ENCODE peak calls at places on chromosomes 12 and 14, in four cellular contexts. T is GM12878, D is mammary epithelial cell, X is fibroblast of lung. C is an unnamed sample.
A peak's percentile ranks its signal among the peaks of the same experiment; 100 is the strongest.

GRCh38 chr12:29695026-29695425 is 88.7 kb downstream of the TMTC1 start:
- DNase-seq in T (no peak), D (no peak), X (no peak), C (peak; percentile 19)

GRCh38 chr12:64900540-64900939 is 76.1 kb downstream of the TBC1D30 start:
- DNase-seq in T (no peak), D (peak; percentile 31), X (peak; percentile 64), C (peak; percentile 78)

GRCh38 chr12:9717070-9717925 is 15.6 kb downstream of the CLECL1 start:
- DNase-seq in T (no peak), D (no peak), X (no peak), C (no peak)

GRCh38 chr12:108582981-108583770 is 14.7 kb downstream of the TMEM119 start:
- DNase-seq in T (no peak), D (no peak), X (no peak), C (no peak)

GRCh38 chr12:103956515-103957027 is 9.1 kb upstream of the TDG start:
- DNase-seq in T (no peak), D (no peak), X (no peak), C (no peak)

GRCh38 chr12:100211698-100212097 is 11.1 kb downstream of the ACTR6 start:
- DNase-seq in T (no peak), D (no peak), X (no peak), C (no peak)

GRCh38 chr14:105384041-105384557 is 14.2 kb upstream of the TEX22 start:
- DNase-seq in T (no peak), D (no peak), X (no peak), C (no peak)

GRCh38 chr14:93281937-93282336 is 50.9 kb downstream of the BTBD7 start:
- DNase-seq in T (no peak), D (no peak), X (no peak), C (no peak)

GRCh38 chr14:86574026-86574777 is 1044.3 kb downstream of the FLRT2 start:
- DNase-seq in T (no peak), D (no peak), X (peak; percentile 20), C (no peak)

GRCh38 chr12:120252071-120252906 is 13.2 kb downstream of the PXN start:
- DNase-seq in T (no peak), D (no peak), X (no peak), C (no peak)

GRCh38 chr14:100295376-100296105 is 10.7 kb downstream of the SLC25A29 start:
- DNase-seq in T (no peak), D (no peak), X (no peak), C (no peak)

GRCh38 chr12:54017027-54017788 is 8.4 kb downstream of the HOXC8 start:
- DNase-seq in T (no peak), D (peak; percentile 37), X (no peak), C (peak; percentile 71)

GRCh38 chr14:31261859-31262739 is 54.5 kb upstream of the HECTD1 start:
- DNase-seq in T (peak; percentile 37), D (no peak), X (peak; percentile 73), C (peak; percentile 82)

GRCh38 chr14:41749425-41749824 is 142.7 kb downstream of the LRFN5 start:
- DNase-seq in T (no peak), D (no peak), X (peak; percentile 40), C (peak; percentile 64)

GRCh38 chr14:63993992-63994391 is 141.2 kb downstream of the SYNE2 start:
- DNase-seq in T (no peak), D (peak; percentile 17), X (peak; percentile 26), C (no peak)

GRCh38 chr14:68675233-68675577 is 117.7 kb downstream of the ZFP36L1 start:
- DNase-seq in T (no peak), D (peak; percentile 73), X (no peak), C (peak; percentile 64)

GRCh38 chr12:118055865-118056773 is 4.9 kb downstream of the WSB2 start:
- DNase-seq in T (no peak), D (no peak), X (peak; percentile 65), C (no peak)

GRCh38 chr14:65170768-65171251 is 68.5 kb upstream of the MAX start:
- DNase-seq in T (peak; percentile 40), D (peak; percentile 76), X (peak; percentile 75), C (peak; percentile 91)

GRCh38 chr12:115619889-115620288 is 657.6 kb downstream of the MED13L start:
- DNase-seq in T (no peak), D (no peak), X (no peak), C (no peak)

GRCh38 chr14:70680748-70681147 is 39.0 kb downstream of the TTC9 start:
- DNase-seq in T (no peak), D (no peak), X (no peak), C (no peak)

GRCh38 chr12:11067514-11067913 is 5.4 kb upstream of the TAS2R46 start:
- DNase-seq in T (no peak), D (peak; percentile 17), X (peak; percentile 15), C (peak; percentile 23)

GRCh38 chr12:77299001-77299400 is 233.6 kb upstream of the E2F7 start:
- DNase-seq in T (no peak), D (no peak), X (peak; percentile 38), C (peak; percentile 37)

GRCh38 chr12:49893753-49894752 is 9.6 kb downstream of the FAIM2 start:
- DNase-seq in T (no peak), D (peak; percentile 35), X (peak; percentile 11), C (peak; percentile 17)

GRCh38 chr12:55933158-55933798 is 2.3 kb downstream of the DGKA start:
- DNase-seq in T (no peak), D (peak; percentile 97), X (peak; percentile 36), C (peak; percentile 57)

GRCh38 chr14:22572562-22573058 is 16.4 kb downstream of the DAD1 start:
- DNase-seq in T (no peak), D (no peak), X (peak; percentile 66), C (peak; percentile 76)

GRCh38 chr12:93434305-93434704 is 7.4 kb downstream of the UBE2N start:
- DNase-seq in T (no peak), D (no peak), X (peak; percentile 39), C (peak; percentile 25)

GRCh38 chr14:81669308-81669707 is 135.7 kb upstream of the SEL1L start:
- DNase-seq in T (no peak), D (no peak), X (no peak), C (no peak)

GRCh38 chr12:68391905-68392304 is 59.7 kb upstream of the MDM1 start:
- DNase-seq in T (no peak), D (no peak), X (no peak), C (no peak)

GRCh38 chr14:21091784-21092146 is 6.7 kb downstream of the ZNF219 start:
- DNase-seq in T (no peak), D (no peak), X (no peak), C (no peak)

GRCh38 chr12:26126340-26127284 is 1.8 kb upstream of the BHLHE41 start:
- DNase-seq in T (no peak), D (peak; percentile 89), X (peak; percentile 76), C (peak; percentile 94)

GRCh38 chr14:52314521-52315354 is 626 bp downstream of the PTGER2 start:
- DNase-seq in T (no peak), D (peak; percentile 33), X (no peak), C (peak; percentile 67)

DNA sequence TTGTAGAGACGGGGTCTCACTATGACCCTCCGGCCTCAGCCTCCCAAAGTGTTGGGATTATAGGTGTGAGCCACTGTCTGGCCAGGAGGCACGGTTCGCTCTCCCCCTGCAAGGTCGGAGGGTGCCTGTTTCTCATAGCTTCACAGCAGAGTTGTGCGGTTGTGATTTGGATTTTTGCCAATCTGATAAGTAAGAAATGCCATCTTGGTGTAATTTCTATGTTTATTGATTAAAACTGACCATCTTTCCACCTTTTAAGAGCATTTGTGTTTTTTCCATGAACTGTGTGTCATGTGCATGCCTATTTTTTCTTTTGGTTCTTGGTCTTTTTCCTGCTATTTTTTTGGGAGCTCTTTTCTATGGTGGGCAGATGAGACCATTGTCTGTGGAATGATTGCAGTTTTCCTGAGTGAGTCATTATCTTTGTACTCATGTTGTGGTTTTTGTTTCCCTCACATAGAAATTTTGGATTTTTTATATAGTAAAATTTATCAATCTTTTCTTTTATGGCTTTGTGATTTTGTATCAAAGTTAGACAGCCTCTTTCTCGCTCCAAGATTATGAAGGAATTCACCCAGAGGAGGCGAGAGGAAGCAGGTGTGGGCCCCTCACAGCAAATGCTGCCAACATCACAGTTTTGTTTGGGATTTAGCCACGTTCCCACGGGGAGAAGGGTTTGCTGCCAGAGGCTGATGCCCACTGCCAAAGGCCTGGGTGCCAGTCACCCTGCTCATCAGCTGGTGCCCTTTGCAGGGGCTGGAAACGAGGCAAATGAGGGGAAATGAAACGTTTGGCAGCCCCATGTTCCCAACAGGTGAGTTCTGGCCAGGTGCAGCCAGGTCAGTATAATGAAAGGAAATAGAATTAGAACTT is 47.2 kb downstream of the RFX4 start:
- DNase-seq in T (no peak), D (peak; percentile 44), X (no peak), C (peak; percentile 14)
- H2AFZ ChIP-seq in T (no peak overlapping the region), D (no peak overlapping the region), X (no peak overlapping the region), C (no peak overlapping the region)

GRCh38 chr14:73728106-73729014 is 14.2 kb upstream of the PNMA1 start:
- DNase-seq in T (no peak), D (peak; percentile 50), X (peak; percentile 78), C (peak; percentile 77)

GRCh38 chr14:73725116-73726024 is 11.2 kb upstream of the PNMA1 start:
- DNase-seq in T (no peak), D (no peak), X (peak; percentile 26), C (peak; percentile 68)

GRCh38 chr14:73726025-73726961 is 12.1 kb upstream of the PNMA1 start:
- DNase-seq in T (no peak), D (no peak), X (no peak), C (peak; percentile 22)

GRCh38 chr14:73729015-73729330 is 14.8 kb upstream of the PNMA1 start:
- DNase-seq in T (no peak), D (no peak), X (no peak), C (no peak)

DNA sequence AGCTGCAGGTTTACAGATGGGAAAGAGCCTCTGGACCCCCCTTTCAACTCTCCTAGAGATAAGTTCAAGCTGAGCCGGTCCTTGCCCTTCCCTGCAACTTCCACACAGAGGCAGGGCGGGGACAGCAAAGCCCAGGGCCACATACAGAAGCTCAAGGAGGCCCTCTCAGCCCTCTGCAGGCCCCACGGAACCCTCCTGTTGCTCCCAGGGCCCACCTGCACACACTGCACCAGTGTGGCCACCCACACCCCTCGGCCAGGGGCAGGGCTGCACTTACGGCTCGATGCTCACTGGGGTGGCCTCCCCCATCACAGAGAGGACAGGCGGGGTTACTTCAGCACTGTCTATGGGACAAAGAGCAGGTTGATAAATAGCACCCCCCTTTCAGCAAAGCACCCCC is 13.0 kb upstream of the PNMA1 start:
- DNase-seq in T (no peak), D (no peak), X (no peak), C (no peak)
- H3K4me1 ChIP-seq in T (no peaks in the 10 kb centered on the region), D (peaks cover 48% of the 10 kb centered on the region), X (peaks cover 30% of the 10 kb centered on the region), C (peaks cover 47% of the 10 kb centered on the region)

DNA sequence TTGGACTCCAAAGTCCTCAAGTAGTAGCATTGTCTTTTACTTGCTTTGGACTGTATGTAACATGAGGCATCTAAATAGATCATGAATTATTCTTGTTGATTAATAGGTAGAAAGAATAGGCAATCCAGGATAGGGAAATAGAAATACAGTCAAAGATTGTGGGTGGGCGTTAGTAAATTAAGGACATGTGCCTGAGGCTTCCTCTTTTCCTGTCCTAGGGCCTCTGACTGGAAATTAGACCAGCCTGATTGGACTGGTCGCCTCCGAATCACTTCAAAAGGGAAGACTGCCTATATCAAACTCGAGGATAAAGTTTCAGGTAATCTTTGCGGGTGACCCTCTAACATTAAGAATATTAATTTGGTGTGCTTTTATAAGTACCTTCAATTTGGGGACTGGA is 7.6 kb downstream of the NECAP1 start:
- DNase-seq in T (no peak), D (no peak), X (no peak), C (no peak)
- H3K4me2 ChIP-seq in T (no peak overlapping the region), D (no peak overlapping the region), X (no peak overlapping the region), C (no peak overlapping the region)

GRCh38 chr14:33903369-33903768 is 47.5 kb downstream of the EGLN3 start:
- DNase-seq in T (no peak), D (no peak), X (no peak), C (no peak)
- H2AFZ ChIP-seq in T (no peak overlapping the region), D (no peak overlapping the region), X (no peak overlapping the region), C (no peak overlapping the region)

C was measured in GM23248.